ENCODE peak calls at places on chromosomes 7 and 10, in six cellular contexts. N, A, U, V, Z and H are unnamed samples.

GRCh38 chr10:62614389-62615157 is 189.9 kb upstream of the ADO start:
- DNase-seq in N (no peak), A (no peak), U (no peak), V (peak), Z (no peak), H (no peak)

GRCh38 chr7:5679047-5679740 is 102.3 kb downstream of the RNF216 start:
- DNase-seq in N (no peak), A (no peak), U (no peak), V (no peak), Z (no peak), H (no peak)

GRCh38 chr7:142886866-142887265 is 1.3 kb upstream of the TRPV6 start:
- DNase-seq in N (peak), A (peak), U (no peak), V (no peak), Z (no peak), H (peak)

GRCh38 chr10:97321032-97321806 is 2.1 kb downstream of the FRAT1 start:
- DNase-seq in N (peak), A (no peak), U (no peak), V (no peak), Z (no peak), H (peak)

GRCh38 chr10:31866118-31866670 is 62.4 kb downstream of the ARHGAP12 start:
- DNase-seq in N (no peak), A (no peak), U (no peak), V (no peak), Z (no peak), H (no peak)

GRCh38 chr10:11678074-11678793 is 63.9 kb upstream of the ECHDC3 start:
- DNase-seq in N (peak), A (peak), U (no peak), V (peak), Z (no peak), H (no peak)

GRCh38 chr10:124849111-124849773 is 47.6 kb downstream of the ABRAXAS2 start:
- DNase-seq in N (no peak), A (no peak), U (no peak), V (no peak), Z (no peak), H (peak)

GRCh38 chr10:15792777-15793176 is 67.5 kb downstream of the MINDY3 start:
- DNase-seq in N (no peak), A (no peak), U (no peak), V (no peak), Z (no peak), H (no peak)

GRCh38 chr7:39826166-39826565 is 123.9 kb upstream of the CDK13 start:
- DNase-seq in N (no peak), A (no peak), U (no peak), V (no peak), Z (no peak), H (no peak)

GRCh38 chr10:5546891-5547683 is 22.3 kb downstream of the CALML3 start:
- DNase-seq in N (peak), A (peak), U (no peak), V (peak), Z (no peak), H (peak)

GRCh38 chr7:73893342-73894101 is 32.6 kb downstream of the TMEM270 start:
- DNase-seq in N (no peak), A (no peak), U (no peak), V (no peak), Z (no peak), H (no peak)

GRCh38 chr7:99791021-99791420 is 7.0 kb upstream of the CYP3A4 start:
- DNase-seq in N (no peak), A (no peak), U (no peak), V (peak), Z (no peak), H (no peak)

GRCh38 chr10:132228616-132229015 is 41.9 kb downstream of the DPYSL4 start:
- DNase-seq in N (no peak), A (no peak), U (no peak), V (no peak), Z (no peak), H (no peak)

GRCh38 chr7:157267956-157268355 is 68.8 kb upstream of the DNAJB6 start:
- DNase-seq in N (peak), A (no peak), U (no peak), V (no peak), Z (no peak), H (peak)

GRCh38 chr7:27180431-27181175 is 4.4 kb downstream of the HOXA11 start:
- DNase-seq in N (no peak), A (no peak), U (no peak), V (no peak), Z (no peak), H (no peak)

GRCh38 chr10:107913317-107914294 is 749.1 kb upstream of the SORCS1 start:
- DNase-seq in N (no peak), A (no peak), U (no peak), V (no peak), Z (no peak), H (no peak)

GRCh38 chr7:9083837-9084236 is 650.4 kb downstream of the NXPH1 start:
- DNase-seq in N (no peak), A (no peak), U (no peak), V (no peak), Z (no peak), H (no peak)

GRCh38 chr10:132104062-132104461 is 38.3 kb downstream of the JAKMIP3 start:
- DNase-seq in N (no peak), A (peak), U (no peak), V (no peak), Z (no peak), H (no peak)

GRCh38 chr7:23468721-23469149 is 1.6 kb downstream of the IGF2BP3 start:
- DNase-seq in N (no peak), A (no peak), U (no peak), V (no peak), Z (no peak), H (no peak)

GRCh38 chr7:36404639-36405408 is 15.2 kb downstream of the ANLN start:
- DNase-seq in N (no peak), A (no peak), U (no peak), V (no peak), Z (no peak), H (no peak)

GRCh38 chr7:22645418-22646181 is 81.4 kb upstream of the IL6 start:
- DNase-seq in N (no peak), A (no peak), U (no peak), V (no peak), Z (no peak), H (no peak)

GRCh38 chr10:50937230-50937907 is 51.9 kb upstream of the A1CF start:
- DNase-seq in N (no peak), A (no peak), U (no peak), V (peak), Z (no peak), H (no peak)

GRCh38 chr10:29199344-29199743 is 89.5 kb upstream of the LYZL1 start:
- DNase-seq in N (no peak), A (no peak), U (no peak), V (no peak), Z (no peak), H (no peak)